ENCODE peak calls at places on chromosomes 13 and 19, in nine cellular contexts. P is cardiac fibroblast, S is fibroblast of pulmonary artery, Q is colonic mucosa, G is stomach, B is astrocyte, J is tibial nerve, X is thoracic aorta, E is AG10803. Y is an unnamed sample.
A peak's percentile ranks its signal among the peaks of the same experiment; 100 is the strongest.

GRCh38 chr19:37963190-37963947 is 56.4 kb downstream of the SIPA1L3 start:
- DNase-seq in X (no peak), B (peak; percentile 92), P (peak; percentile 35), J (no peak), Q (no peak), E (peak; percentile 89), S (peak; percentile 22), G (no peak), Y (peak; percentile 29)

GRCh38 chr19:36745870-36746269 is 26.7 kb downstream of the ZNF850 start:
- DNase-seq in S (no peak), J (no peak), E (no peak), P (no peak), G (no peak), X (no peak), B (no peak), Q (no peak), Y (no peak)

GRCh38 chr19:53808710-53809125 is 15.4 kb downstream of the NLRP12 start:
- DNase-seq in B (peak; percentile 23), J (no peak), P (peak; percentile 70), S (peak; percentile 74), Q (no peak), E (peak; percentile 55), X (no peak), G (no peak), Y (peak; percentile 48)

GRCh38 chr13:33441015-33441414 is 155.5 kb upstream of the STARD13 start:
- DNase-seq in G (peak; percentile 43), S (peak; percentile 53), Q (peak; percentile 43), J (peak; percentile 16), X (no peak), E (peak; percentile 24), P (peak; percentile 59), B (no peak), Y (peak; percentile 44)

GRCh38 chr19:2609389-2610116 is 92.9 kb downstream of the GNG7 start:
- DNase-seq in G (no peak), B (no peak), S (no peak), P (no peak), X (no peak), Q (no peak), E (no peak), J (no peak), Y (no peak)

GRCh38 chr19:999379-999719 is 870 bp upstream of the GRIN3B start:
- DNase-seq in Q (no peak), B (no peak), P (no peak), G (no peak), X (no peak), E (no peak), J (no peak), S (no peak), Y (no peak)

GRCh38 chr19:7979559-7979958 is 25.9 kb downstream of the ELAVL1 start:
- DNase-seq in Q (no peak), G (no peak), S (no peak), E (no peak), X (no peak), J (no peak), P (no peak), B (no peak), Y (no peak)

GRCh38 chr13:45341799-45342584 is 1.0 kb upstream of the TPT1 start:
- DNase-seq in B (no peak), Q (peak; percentile 66), S (peak; percentile 67), J (peak; percentile 45), X (peak; percentile 58), E (peak; percentile 82), G (peak; percentile 59), P (peak; percentile 82), Y (peak; percentile 62)

GRCh38 chr19:13066231-13066630 is 36.4 kb downstream of the LYL1 start:
- DNase-seq in P (no peak), Q (no peak), S (no peak), E (no peak), B (no peak), G (no peak), X (no peak), J (no peak), Y (no peak)

GRCh38 chr13:44816701-44817684 is 172.3 kb downstream of the NUFIP1 start:
- DNase-seq in J (no peak), P (peak; percentile 68), X (no peak), Q (no peak), S (peak; percentile 38), G (no peak), B (peak; percentile 53), E (peak; percentile 48), Y (no peak)

GRCh38 chr13:43648733-43649132 is 138.0 kb downstream of the ENOX1 start:
- DNase-seq in J (no peak), B (peak; percentile 17), Q (no peak), S (peak; percentile 3), E (no peak), P (no peak), G (no peak), X (no peak), Y (no peak)

GRCh38 chr19:55253842-55254624 is 4.8 kb downstream of the PPP6R1 start:
- DNase-seq in X (no peak), P (no peak), G (peak; percentile 45), E (no peak), Q (no peak), B (no peak), S (no peak), J (no peak), Y (no peak)

GRCh38 chr13:110676057-110676510 is 29.8 kb downstream of the CARS2 start:
- DNase-seq in E (no peak), G (no peak), X (no peak), P (no peak), J (no peak), B (no peak), S (no peak), Q (no peak), Y (no peak)

GRCh38 chr13:40660692-40661091 is 5.7 kb downstream of the FOXO1 start:
- DNase-seq in E (no peak), S (no peak), Q (no peak), G (no peak), P (no peak), X (no peak), B (no peak), J (no peak), Y (no peak)

GRCh38 chr19:29988351-29988750 is 46.3 kb downstream of the URI1 start:
- DNase-seq in X (no peak), Q (no peak), S (no peak), J (no peak), P (no peak), B (no peak), G (no peak), E (no peak), Y (no peak)

GRCh38 chr13:26061947-26062346 is 10.1 kb upstream of the SHISA2 start:
- DNase-seq in G (no peak), P (peak; percentile 75), S (peak; percentile 53), E (peak; percentile 66), Q (no peak), B (peak; percentile 89), X (no peak), J (no peak), Y (peak; percentile 7)
- H3K4me3 ChIP-seq in G (no peak overlapping the region), P (no peak overlapping the region), S (no peak overlapping the region), E (no peak overlapping the region), Q (no peak overlapping the region), B (no peak overlapping the region), X (no peak overlapping the region), J (no peak overlapping the region), Y (no peak overlapping the region)

GRCh38 chr13:21171420-21171819 is 4.9 kb downstream of the SKA3 start:
- DNase-seq in J (no peak), Q (no peak), S (no peak), G (no peak), E (no peak), B (no peak), P (no peak), X (no peak), Y (no peak)

GRCh38 chr13:21181671-21182070 is 5.2 kb downstream of the MRPL57 start:
- DNase-seq in J (no peak), E (no peak), S (no peak), P (no peak), Q (no peak), G (no peak), X (no peak), B (no peak), Y (no peak)

GRCh38 chr13:21176982-21177284 is 475 bp downstream of the MRPL57 start:
- DNase-seq in Q (no peak), G (no peak), X (no peak), S (no peak), J (no peak), B (no peak), E (no peak), P (no peak), Y (no peak)

GRCh38 chr13:21175656-21176194 is 627 bp downstream of the SKA3 start:
- DNase-seq in G (no peak), Q (no peak), J (no peak), P (peak; percentile 59), X (no peak), S (peak; percentile 42), E (no peak), B (peak; percentile 23), Y (peak; percentile 58)

GRCh38 chr13:21176195-21176981 is at the start of the genes MRPL57 and SKA3:
- DNase-seq in S (peak; percentile 95), X (peak; percentile 49), J (peak; percentile 81), B (peak; percentile 75), E (peak; percentile 89), P (peak; percentile 94), G (peak; percentile 94), Q (peak; percentile 92), Y (peak; percentile 95)
- TF ChIP-seq CTCF in S (no peak), X (no peak), J (peak; percentile 7), B (no peak), E (peak; percentile 11), P (peak; percentile 3), G (peak; percentile 25), Q (no peak), Y (no peak)

GRCh38 chr13:95510950-95511349 is 41.6 kb upstream of the CLDN10 start:
- DNase-seq in Q (no peak), G (no peak), P (no peak), E (no peak), X (no peak), B (no peak), J (no peak), S (no peak), Y (no peak)
- H3K4me3 ChIP-seq in Q (no peak overlapping the region), G (no peak overlapping the region), P (no peak overlapping the region), E (no peak overlapping the region), X (no peak overlapping the region), B (no peak overlapping the region), J (no peak overlapping the region), S (no peak overlapping the region), Y (no peak overlapping the region)

GRCh38 chr13:24071423-24072075 is 89.0 kb upstream of the SPATA13 start:
- DNase-seq in X (no peak), G (no peak), B (no peak), J (no peak), E (peak; percentile 85), P (peak; percentile 76), Q (no peak), S (peak; percentile 70), Y (peak; percentile 61)

GRCh38 chr13:24068472-24068871 is 92.0 kb upstream of the SPATA13 start:
- DNase-seq in G (no peak), J (no peak), S (no peak), X (no peak), B (no peak), E (no peak), P (no peak), Q (no peak), Y (no peak)

GRCh38 chr13:24074687-24075086 is 85.8 kb upstream of the SPATA13 start:
- DNase-seq in S (peak; percentile 39), X (no peak), J (no peak), B (no peak), P (no peak), E (no peak), Q (peak; percentile 57), G (peak; percentile 73), Y (no peak)

GRCh38 chr13:24073657-24074056 is 86.9 kb upstream of the SPATA13 start:
- DNase-seq in P (no peak), G (no peak), J (no peak), B (no peak), X (no peak), S (no peak), E (no peak), Q (no peak), Y (no peak)

GRCh38 chr13:24071016-24071415 is 89.5 kb upstream of the SPATA13 start:
- DNase-seq in G (no peak), P (peak; percentile 16), S (no peak), Q (no peak), X (no peak), E (no peak), B (no peak), J (no peak), Y (no peak)
- TF ChIP-seq CTCF in G (no peak), P (no peak), S (no peak), Q (no peak), X (no peak), E (no peak), B (no peak), J (no peak), Y (no peak)

Y was measured in fibroblast of villous mesenchyme.